ENCODE peak calls at places on chromosomes 3 and 15, in four cellular contexts. One of them, this sample, is unnamed.

GRCh38 chr3:24641628-24642027 is 147.0 kb upstream of the THRB start:
- DNase-seq in HCT116: no peak
- DNase-seq in sigmoid colon: no peak
- DNase-seq in GM23338: no peak
- DNase-seq in this sample: no peak

GRCh38 chr3:145370870-145371269 is 790.1 kb downstream of the PLOD2 start:
- DNase-seq in sigmoid colon: no peak
- DNase-seq in HCT116: no peak
- DNase-seq in GM23338: no peak
- DNase-seq in this sample: no peak

GRCh38 chr3:33482126-33482525 is 41.9 kb upstream of the UBP1 start:
- DNase-seq in HCT116: no peak
- DNase-seq in sigmoid colon: no peak
- DNase-seq in GM23338: no peak
- DNase-seq in this sample: no peak

GRCh38 chr15:25481208-25481862 is 42.5 kb upstream of the UBE3A start:
- DNase-seq in HCT116: no peak
- DNase-seq in GM23338: peak; percentile 74
- DNase-seq in sigmoid colon: no peak
- DNase-seq in this sample: no peak

GRCh38 chr3:188884299-188885043 is 287.3 kb upstream of the TPRG1 start:
- DNase-seq in HCT116: no peak
- DNase-seq in GM23338: no peak
- DNase-seq in sigmoid colon: no peak
- DNase-seq in this sample: no peak

GRCh38 chr3:81793410-81793809 is 32.0 kb upstream of the GBE1 start:
- DNase-seq in sigmoid colon: no peak
- DNase-seq in GM23338: no peak
- DNase-seq in HCT116: no peak
- DNase-seq in this sample: no peak

GRCh38 chr3:101938262-101938847 is 89.0 kb downstream of the NFKBIZ start:
- DNase-seq in GM23338: no peak
- DNase-seq in sigmoid colon: no peak
- DNase-seq in HCT116: no peak
- DNase-seq in this sample: no peak

GRCh38 chr15:59739557-59740186 is 50.6 kb upstream of the BNIP2 start:
- DNase-seq in GM23338: no peak
- DNase-seq in sigmoid colon: no peak
- DNase-seq in HCT116: no peak
- DNase-seq in this sample: no peak

GRCh38 chr15:31341501-31342195 is 15.0 kb downstream of the KLF13 start:
- DNase-seq in HCT116: no peak
- DNase-seq in GM23338: no peak
- DNase-seq in sigmoid colon: no peak
- DNase-seq in this sample: no peak
- H3K27ac ChIP-seq in HCT116: no peak overlapping the region
- H3K27ac ChIP-seq in GM23338: no peak overlapping the region
- H3K27ac ChIP-seq in sigmoid colon: peak overlapping the region; percentile 7
- H3K27ac ChIP-seq in this sample: no peak overlapping the region

GRCh38 chr15:48176957-48177356 is 1.1 kb downstream of the MYEF2 start:
- DNase-seq in sigmoid colon: no peak
- DNase-seq in HCT116: no peak
- DNase-seq in GM23338: no peak
- DNase-seq in this sample: no peak

GRCh38 chr15:48176097-48176496 is 2.0 kb downstream of the MYEF2 start:
- DNase-seq in GM23338: no peak
- DNase-seq in sigmoid colon: no peak
- DNase-seq in HCT116: no peak
- DNase-seq in this sample: no peak

GRCh38 chr15:48177875-48178611 is at the start of gene MYEF2:
- DNase-seq in sigmoid colon: peak; percentile 83
- DNase-seq in GM23338: peak; percentile 95
- DNase-seq in HCT116: no peak
- DNase-seq in this sample: no peak

GRCh38 chr15:48177383-48177874 is 666 bp downstream of the MYEF2 start:
- DNase-seq in GM23338: peak; percentile 51
- DNase-seq in sigmoid colon: no peak
- DNase-seq in HCT116: no peak
- DNase-seq in this sample: no peak

GRCh38 chr15:48178612-48178931 is 477 bp upstream of the MYEF2 start:
- DNase-seq in GM23338: no peak
- DNase-seq in HCT116: no peak
- DNase-seq in sigmoid colon: no peak
- DNase-seq in this sample: no peak
- H3K27ac ChIP-seq in GM23338: peak overlapping the region; percentile 18
- H3K27ac ChIP-seq in HCT116: no peak overlapping the region
- H3K27ac ChIP-seq in sigmoid colon: peak overlapping the region; percentile 94
- H3K27ac ChIP-seq in this sample: no peak overlapping the region

GRCh38 chr3:197464794-197465193 is 91.0 kb downstream of the BDH1 start:
- DNase-seq in GM23338: no peak
- DNase-seq in HCT116: no peak
- DNase-seq in sigmoid colon: no peak
- DNase-seq in this sample: no peak

GRCh38 chr3:197460639-197461038 is 95.1 kb downstream of the BDH1 start:
- DNase-seq in GM23338: no peak
- DNase-seq in HCT116: no peak
- DNase-seq in sigmoid colon: no peak
- DNase-seq in this sample: no peak

GRCh38 chr3:197465197-197465995 is 90.4 kb downstream of the BDH1 start:
- DNase-seq in HCT116: no peak
- DNase-seq in GM23338: no peak
- DNase-seq in sigmoid colon: no peak
- DNase-seq in this sample: no peak

GRCh38 chr3:197463279-197463678 is 92.5 kb downstream of the BDH1 start:
- DNase-seq in sigmoid colon: no peak
- DNase-seq in GM23338: no peak
- DNase-seq in HCT116: no peak
- DNase-seq in this sample: no peak

DNA sequence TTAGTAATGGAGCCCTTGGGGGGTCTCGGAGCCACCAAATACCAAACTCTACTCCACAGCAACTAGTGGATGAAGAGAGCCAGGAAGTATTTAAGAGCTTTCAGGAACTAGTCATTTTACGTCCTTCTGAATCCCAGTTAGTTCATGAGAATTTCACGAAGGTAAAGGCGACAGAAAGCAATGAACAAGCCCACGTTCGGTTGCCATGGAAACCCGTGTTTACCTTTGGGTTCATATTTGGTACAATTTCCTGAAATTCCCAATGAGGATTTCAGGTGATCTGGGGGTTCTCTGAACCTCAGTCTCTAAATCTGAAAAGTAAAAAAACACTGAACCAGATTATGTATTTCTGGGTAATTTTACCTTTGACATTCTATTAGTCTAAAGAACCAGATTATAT is 93.0 kb downstream of the BDH1 start:
- DNase-seq in HCT116: no peak
- DNase-seq in sigmoid colon: no peak
- DNase-seq in GM23338: no peak
- DNase-seq in this sample: no peak
- H3K27ac ChIP-seq in HCT116: no peak overlapping the region
- H3K27ac ChIP-seq in sigmoid colon: no peak overlapping the region
- H3K27ac ChIP-seq in GM23338: no peak overlapping the region
- H3K27ac ChIP-seq in this sample: no peak overlapping the region

GRCh38 chr15:68586274-68586961 is 7.6 kb downstream of the CORO2B start:
- DNase-seq in HCT116: peak; percentile 83
- DNase-seq in sigmoid colon: no peak
- DNase-seq in GM23338: no peak
- DNase-seq in this sample: peak; percentile 51
- H3K27ac ChIP-seq in HCT116: peak overlapping the region; percentile 42
- H3K27ac ChIP-seq in sigmoid colon: peak overlapping the region; percentile 64
- H3K27ac ChIP-seq in GM23338: no peak overlapping the region
- H3K27ac ChIP-seq in this sample: peak overlapping the region; percentile 49

GRCh38 chr15:34038023-34038403 is 991 bp downstream of the AVEN start:
- DNase-seq in sigmoid colon: no peak
- DNase-seq in GM23338: no peak
- DNase-seq in HCT116: no peak
- DNase-seq in this sample: no peak

GRCh38 chr15:34043391-34043790 is 4.4 kb upstream of the AVEN start:
- DNase-seq in HCT116: no peak
- DNase-seq in GM23338: no peak
- DNase-seq in sigmoid colon: no peak
- DNase-seq in this sample: no peak

GRCh38 chr15:34039180-34039486 is at the start of gene AVEN:
- DNase-seq in HCT116: no peak
- DNase-seq in sigmoid colon: no peak
- DNase-seq in GM23338: no peak
- DNase-seq in this sample: no peak

GRCh38 chr15:34038404-34039179 is 412 bp downstream of the AVEN start:
- DNase-seq in GM23338: peak; percentile 82
- DNase-seq in HCT116: no peak
- DNase-seq in sigmoid colon: peak; percentile 88
- DNase-seq in this sample: peak; percentile 20

GRCh38 chr15:34039506-34040123 is 611 bp upstream of the AVEN start:
- DNase-seq in GM23338: no peak
- DNase-seq in HCT116: no peak
- DNase-seq in sigmoid colon: no peak
- DNase-seq in this sample: no peak
- H3K27ac ChIP-seq in GM23338: no peak overlapping the region
- H3K27ac ChIP-seq in HCT116: no peak overlapping the region
- H3K27ac ChIP-seq in sigmoid colon: peak overlapping the region; percentile 88
- H3K27ac ChIP-seq in this sample: peak overlapping the region; percentile 92